ENCODE peak calls at places on chromosomes 2 and 18, in four cellular contexts. One of them, this sample, is unnamed.

GRCh38 chr2:150008901-150009300 is 421.3 kb upstream of the MMADHC start:
- DNase-seq in IMR-90: no peak
- DNase-seq in H9: no peak
- DNase-seq in mesenchymal stem cell: no peak
- DNase-seq in this sample: no peak

GRCh38 chr2:8872821-8873432 is 35.5 kb upstream of the KIDINS220 start:
- DNase-seq in IMR-90: peak
- DNase-seq in H9: no peak
- DNase-seq in mesenchymal stem cell: peak
- DNase-seq in this sample: peak

GRCh38 chr18:44589709-44590108 is 91.0 kb upstream of the SETBP1 start:
- DNase-seq in IMR-90: peak
- DNase-seq in H9: no peak
- DNase-seq in mesenchymal stem cell: peak
- DNase-seq in this sample: no peak

GRCh38 chr2:202034249-202035088 is 814 bp downstream of the FZD7 start:
- DNase-seq in H9: no peak
- DNase-seq in mesenchymal stem cell: peak
- DNase-seq in IMR-90: no peak
- DNase-seq in this sample: no peak

GRCh38 chr2:172488556-172488955 is 61.2 kb downstream of the ITGA6 start:
- DNase-seq in IMR-90: no peak
- DNase-seq in mesenchymal stem cell: no peak
- DNase-seq in H9: no peak
- DNase-seq in this sample: no peak

GRCh38 chr2:142874293-142874814 is 3.1 kb upstream of the KYNU start:
- DNase-seq in H9: no peak
- DNase-seq in IMR-90: peak
- DNase-seq in mesenchymal stem cell: peak
- DNase-seq in this sample: no peak

GRCh38 chr2:102278720-102279390 is 32.5 kb upstream of the IL1RL1 start:
- DNase-seq in mesenchymal stem cell: no peak
- DNase-seq in IMR-90: peak
- DNase-seq in H9: no peak
- DNase-seq in this sample: no peak

GRCh38 chr2:112607680-112608438 is 23.4 kb downstream of the CHCHD5 start:
- DNase-seq in H9: no peak
- DNase-seq in mesenchymal stem cell: no peak
- DNase-seq in IMR-90: no peak
- DNase-seq in this sample: no peak

GRCh38 chr2:48940606-48941005 is 185.1 kb upstream of the LHCGR start:
- DNase-seq in IMR-90: no peak
- DNase-seq in mesenchymal stem cell: no peak
- DNase-seq in H9: no peak
- DNase-seq in this sample: no peak

GRCh38 chr2:8576525-8577157 is 105.2 kb upstream of the ID2 start:
- DNase-seq in IMR-90: no peak
- DNase-seq in H9: no peak
- DNase-seq in mesenchymal stem cell: no peak
- DNase-seq in this sample: no peak

GRCh38 chr2:207782238-207783030 is 12.7 kb upstream of the FZD5 start:
- DNase-seq in mesenchymal stem cell: no peak
- DNase-seq in IMR-90: no peak
- DNase-seq in H9: no peak
- DNase-seq in this sample: no peak

GRCh38 chr2:3648652-3649177 is 9.3 kb upstream of the ALLC start:
- DNase-seq in mesenchymal stem cell: no peak
- DNase-seq in IMR-90: no peak
- DNase-seq in H9: no peak
- DNase-seq in this sample: no peak

GRCh38 chr2:195477248-195477995 is 179.6 kb upstream of the SLC39A10 start:
- DNase-seq in IMR-90: peak
- DNase-seq in H9: no peak
- DNase-seq in mesenchymal stem cell: peak
- DNase-seq in this sample: no peak

GRCh38 chr2:16655457-16655837 is 10.2 kb downstream of the CYRIA start:
- DNase-seq in H9: no peak
- DNase-seq in IMR-90: no peak
- DNase-seq in mesenchymal stem cell: no peak
- DNase-seq in this sample: no peak
- H4K91ac ChIP-seq in H9: no peak
- H4K91ac ChIP-seq in IMR-90: no peak
- H4K91ac ChIP-seq in mesenchymal stem cell: no peak
- H4K91ac ChIP-seq in this sample: no peak

GRCh38 chr2:35785564-35785963 is 570.0 kb upstream of the CRIM1 start:
- DNase-seq in mesenchymal stem cell: no peak
- DNase-seq in H9: no peak
- DNase-seq in IMR-90: no peak
- DNase-seq in this sample: no peak

GRCh38 chr2:35788543-35788942 is 567.0 kb upstream of the CRIM1 start:
- DNase-seq in IMR-90: no peak
- DNase-seq in mesenchymal stem cell: no peak
- DNase-seq in H9: no peak
- DNase-seq in this sample: no peak

GRCh38 chr2:35787302-35788031 is 568.1 kb upstream of the CRIM1 start:
- DNase-seq in mesenchymal stem cell: peak
- DNase-seq in H9: no peak
- DNase-seq in IMR-90: no peak
- DNase-seq in this sample: no peak

GRCh38 chr2:35784777-35785176 is 570.8 kb upstream of the CRIM1 start:
- DNase-seq in H9: no peak
- DNase-seq in mesenchymal stem cell: no peak
- DNase-seq in IMR-90: no peak
- DNase-seq in this sample: no peak

DNA sequence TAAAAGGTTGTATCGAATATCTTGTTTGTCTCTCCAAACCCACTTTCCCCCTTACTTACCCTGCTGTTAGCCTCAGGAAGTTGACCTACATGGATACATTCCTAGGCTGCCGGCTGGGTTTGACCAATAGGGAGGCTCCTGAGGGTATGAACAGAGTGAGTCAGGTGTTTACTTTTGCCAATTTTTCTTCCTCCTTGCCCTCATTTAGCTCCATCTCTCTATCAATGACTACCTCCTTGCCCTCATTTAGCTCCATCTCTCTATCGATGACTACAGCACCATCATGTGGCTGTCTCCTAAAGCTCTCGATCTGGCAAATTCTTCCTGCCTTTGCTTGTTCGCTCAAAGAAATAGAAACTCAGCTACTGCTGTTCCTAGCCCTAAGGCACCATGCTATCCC is 571.9 kb upstream of the CRIM1 start:
- DNase-seq in IMR-90: no peak
- DNase-seq in mesenchymal stem cell: no peak
- DNase-seq in H9: no peak
- DNase-seq in this sample: no peak
- H3K18ac ChIP-seq in IMR-90: no peak
- H3K18ac ChIP-seq in mesenchymal stem cell: no peak
- H3K18ac ChIP-seq in H9: no peak
- H3K18ac ChIP-seq in this sample: no peak

DNA sequence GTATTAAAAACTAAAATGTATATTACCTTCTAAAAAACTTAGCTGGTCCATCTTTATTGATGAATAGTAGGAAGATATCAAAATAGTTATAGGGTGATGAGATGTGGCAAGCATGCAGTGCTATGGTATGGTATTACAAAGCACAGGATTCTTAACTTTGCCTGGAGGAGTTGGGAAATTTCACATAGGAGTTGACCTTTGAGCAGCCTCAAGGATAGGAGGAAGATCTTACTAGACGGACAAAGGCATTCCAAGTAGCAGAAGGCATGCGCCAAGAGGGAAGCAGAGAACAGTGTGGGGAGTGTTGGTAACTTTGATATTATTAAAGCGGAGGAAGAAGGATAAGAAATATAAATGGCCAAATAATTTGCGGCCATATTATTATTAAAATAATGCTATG is 60.0 kb downstream of the TTC21B start:
- DNase-seq in H9: no peak
- DNase-seq in mesenchymal stem cell: no peak
- DNase-seq in IMR-90: no peak
- DNase-seq in this sample: no peak
- H4K91ac ChIP-seq in H9: no peak
- H4K91ac ChIP-seq in mesenchymal stem cell: no peak
- H4K91ac ChIP-seq in IMR-90: no peak
- H4K91ac ChIP-seq in this sample: no peak

GRCh38 chr2:167406558-167406957 is 518.3 kb downstream of the XIRP2 start:
- DNase-seq in mesenchymal stem cell: peak
- DNase-seq in H9: peak
- DNase-seq in IMR-90: no peak
- DNase-seq in this sample: peak
- H3K18ac ChIP-seq in mesenchymal stem cell: peak
- H3K18ac ChIP-seq in H9: no peak
- H3K18ac ChIP-seq in IMR-90: no peak
- H3K18ac ChIP-seq in this sample: no peak

GRCh38 chr2:47073217-47073616 is 81.9 kb downstream of the STPG4 start:
- DNase-seq in mesenchymal stem cell: no peak
- DNase-seq in H9: no peak
- DNase-seq in IMR-90: no peak
- DNase-seq in this sample: no peak

GRCh38 chr2:47072018-47072691 is 83.0 kb downstream of the STPG4 start:
- DNase-seq in H9: peak
- DNase-seq in mesenchymal stem cell: peak
- DNase-seq in IMR-90: peak
- DNase-seq in this sample: no peak

GRCh38 chr2:47070920-47071824 is 83.9 kb downstream of the STPG4 start:
- DNase-seq in H9: no peak
- DNase-seq in IMR-90: peak
- DNase-seq in mesenchymal stem cell: peak
- DNase-seq in this sample: no peak

GRCh38 chr2:47073641-47074040 is 81.5 kb downstream of the STPG4 start:
- DNase-seq in IMR-90: no peak
- DNase-seq in H9: no peak
- DNase-seq in mesenchymal stem cell: no peak
- DNase-seq in this sample: no peak

DNA sequence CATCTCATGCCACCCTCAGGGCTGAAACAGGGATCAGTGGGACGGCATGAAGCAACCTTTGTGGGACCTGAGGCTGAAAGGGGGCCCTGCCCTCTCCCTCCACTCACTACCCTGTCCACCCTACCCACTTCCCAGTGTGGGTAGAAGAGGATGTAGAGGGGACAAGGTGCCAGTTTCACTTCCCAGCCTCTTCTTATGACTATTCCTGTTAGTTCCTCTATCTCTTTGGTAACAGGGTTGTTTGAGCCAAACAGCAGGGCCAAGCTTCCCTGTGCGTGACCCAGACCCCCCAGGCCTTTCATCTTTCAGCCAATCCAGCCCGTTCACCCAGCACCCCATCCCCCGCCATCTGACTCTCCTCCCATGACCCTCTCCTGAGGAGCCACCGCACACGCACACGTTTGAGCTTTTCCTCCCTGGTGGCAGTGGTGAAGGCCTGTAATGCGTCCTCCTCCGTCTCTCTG is 82.3 kb downstream of the STPG4 start:
- DNase-seq in IMR-90: no peak
- DNase-seq in mesenchymal stem cell: no peak
- DNase-seq in H9: no peak
- DNase-seq in this sample: no peak
- H4K91ac ChIP-seq in IMR-90: peak
- H4K91ac ChIP-seq in mesenchymal stem cell: peak
- H4K91ac ChIP-seq in H9: peak
- H4K91ac ChIP-seq in this sample: no peak

GRCh38 chr2:200377143-200377773 is 70.8 kb downstream of the SPATS2L start:
- DNase-seq in mesenchymal stem cell: no peak
- DNase-seq in H9: no peak
- DNase-seq in IMR-90: no peak
- DNase-seq in this sample: no peak
- H3K18ac ChIP-seq in mesenchymal stem cell: no peak
- H3K18ac ChIP-seq in H9: no peak
- H3K18ac ChIP-seq in IMR-90: no peak
- H3K18ac ChIP-seq in this sample: no peak

DNA sequence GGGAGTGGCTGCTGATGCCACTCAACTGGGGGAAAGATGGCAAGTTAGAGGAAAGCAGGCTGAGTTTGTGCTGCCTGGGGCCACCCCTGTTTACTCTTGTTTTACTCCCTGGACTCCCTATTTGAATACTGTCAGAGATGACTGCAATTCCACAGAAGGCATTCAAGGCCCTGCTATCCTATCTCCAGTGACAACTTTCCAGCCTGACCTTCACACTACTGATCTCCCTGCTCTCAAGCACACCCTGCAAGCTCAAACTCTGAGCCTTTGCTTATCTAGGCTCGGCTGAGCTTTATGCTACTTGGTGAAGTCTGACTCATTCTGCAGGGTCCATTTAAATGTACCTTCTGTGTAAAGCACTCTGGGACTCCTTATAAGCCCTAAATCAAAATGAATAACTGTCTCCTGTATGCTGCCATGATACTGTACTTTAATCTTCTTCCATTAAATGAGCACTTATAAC is 39.3 kb upstream of the DSG1 start:
- DNase-seq in IMR-90: no peak
- DNase-seq in mesenchymal stem cell: peak
- DNase-seq in H9: no peak
- DNase-seq in this sample: no peak
- H4K91ac ChIP-seq in IMR-90: no peak
- H4K91ac ChIP-seq in mesenchymal stem cell: no peak
- H4K91ac ChIP-seq in H9: no peak
- H4K91ac ChIP-seq in this sample: no peak

GRCh38 chr18:13424377-13424776 is 205.8 kb downstream of the LDLRAD4 start:
- DNase-seq in H9: no peak
- DNase-seq in IMR-90: no peak
- DNase-seq in mesenchymal stem cell: no peak
- DNase-seq in this sample: no peak
- H3K18ac ChIP-seq in H9: no peak
- H3K18ac ChIP-seq in IMR-90: no peak
- H3K18ac ChIP-seq in mesenchymal stem cell: no peak
- H3K18ac ChIP-seq in this sample: no peak